ENCODE peak calls at places on chromosomes 2 and 18, in five cellular contexts. F is K562, J is stomach, B is uterus, M is thyroid gland. V is an unnamed sample.
A peak's percentile ranks its signal among the peaks of the same experiment; 100 is the strongest.

GRCh38 chr18:70333757-70334156 is 44.9 kb downstream of the SOCS6 start:
- DNase-seq in B (no peak), J (no peak), M (no peak), F (no peak), V (no peak)

GRCh38 chr2:196592912-196593881 is 46.3 kb upstream of the CCDC150 start:
- DNase-seq in M (peak; percentile 40), F (peak; percentile 13), B (no peak), J (no peak), V (peak; percentile 90)

GRCh38 chr2:120486946-120487345 is 141.0 kb downstream of the INHBB start:
- DNase-seq in M (no peak), J (no peak), F (no peak), B (no peak), V (no peak)

GRCh38 chr2:25294573-25295462 is 46.9 kb downstream of the DNMT3A start:
- DNase-seq in F (no peak), M (peak; percentile 58), J (peak; percentile 80), B (peak; percentile 67), V (peak; percentile 65)

GRCh38 chr2:85096616-85097015 is 36.6 kb upstream of the TCF7L1 start:
- DNase-seq in M (no peak), B (no peak), F (no peak), J (no peak), V (no peak)

GRCh38 chr2:214853906-214854305 is 44.4 kb upstream of the BARD1 start:
- DNase-seq in J (no peak), F (no peak), B (no peak), M (no peak), V (no peak)

GRCh38 chr2:172288603-172289002 is 138.8 kb upstream of the ITGA6 start:
- DNase-seq in J (peak; percentile 43), F (no peak), M (no peak), B (no peak), V (no peak)

GRCh38 chr2:124476291-124476690 is 451.2 kb downstream of the CNTNAP5 start:
- DNase-seq in B (no peak), M (no peak), F (no peak), J (no peak), V (no peak)

GRCh38 chr2:229297284-229297683 is 26.2 kb upstream of the PID1 start:
- DNase-seq in J (no peak), B (no peak), M (no peak), F (no peak), V (no peak)

GRCh38 chr2:41782306-41783158 is 265.3 kb upstream of the PKDCC start:
- DNase-seq in M (peak; percentile 38), J (no peak), B (no peak), F (peak; percentile 39), V (no peak)

GRCh38 chr2:217714268-217714643 is 288.5 kb downstream of the TNS1 start:
- DNase-seq in M (no peak), J (no peak), F (no peak), B (peak; percentile 46), V (no peak)

GRCh38 chr2:158723921-158724802 is 71.0 kb upstream of the DAPL1 start:
- DNase-seq in F (peak; percentile 74), M (no peak), J (peak; percentile 45), B (no peak), V (peak; percentile 83)

GRCh38 chr2:105626391-105626990 is 118.2 kb upstream of the NCK2 start:
- DNase-seq in F (no peak), B (no peak), J (no peak), M (no peak), V (peak; percentile 66)

GRCh38 chr2:181573140-181573736 is 83.7 kb downstream of the CERKL start:
- DNase-seq in J (no peak), B (no peak), F (no peak), M (no peak), V (no peak)

GRCh38 chr18:8124232-8125146 is 484.7 kb upstream of the RAB12 start:
- DNase-seq in B (no peak), F (no peak), M (no peak), J (no peak), V (no peak)

GRCh38 chr2:128358941-128359731 is 40.5 kb upstream of the HS6ST1 start:
- DNase-seq in M (no peak), J (no peak), B (no peak), F (no peak), V (peak; percentile 9)

GRCh38 chr2:142617461-142617860 is 260.0 kb upstream of the KYNU start:
- DNase-seq in J (no peak), F (no peak), M (no peak), B (no peak), V (no peak)

GRCh38 chr2:1546023-1546591 is 132.8 kb downstream of the TPO start:
- DNase-seq in J (no peak), B (peak; percentile 48), M (peak; percentile 43), F (peak; percentile 59), V (no peak)

GRCh38 chr2:25981596-25982272 is 563 bp downstream of the KIF3C start:
- DNase-seq in J (no peak), F (no peak), M (peak; percentile 25), B (peak; percentile 18), V (no peak)

GRCh38 chr2:68726608-68727367 is 7.8 kb upstream of the ARHGAP25 start:
- DNase-seq in F (no peak), J (peak; percentile 41), M (peak; percentile 39), B (no peak), V (no peak)

GRCh38 chr2:219627105-219628100 is at the start of gene SLC4A3:
- DNase-seq in J (peak; percentile 31), M (peak; percentile 19), B (no peak), F (peak; percentile 80), V (no peak)

GRCh38 chr18:6576706-6577375 is 152.7 kb upstream of the ARHGAP28 start:
- DNase-seq in M (no peak), J (no peak), F (no peak), B (no peak), V (no peak)

GRCh38 chr2:9806298-9806610 is 37.0 kb upstream of the TAF1B start:
- DNase-seq in B (no peak), M (no peak), J (peak; percentile 21), F (no peak), V (no peak)

GRCh38 chr18:79574938-79575525 is 104.6 kb upstream of the CTDP1 start:
- DNase-seq in M (no peak), B (peak; percentile 14), F (no peak), J (no peak), V (peak; percentile 84)

GRCh38 chr2:170141865-170142264 is 36.1 kb upstream of the MYO3B start:
- DNase-seq in M (no peak), J (no peak), B (no peak), F (no peak), V (no peak)

GRCh38 chr2:26756337-26756736 is 7.7 kb upstream of the SLC35F6 start:
- DNase-seq in B (no peak), J (no peak), F (no peak), M (no peak), V (no peak)

GRCh38 chr2:71646028-71646427 is 192.7 kb downstream of the DYSF start:
- DNase-seq in B (no peak), F (no peak), J (no peak), M (peak; percentile 65), V (peak; percentile 63)

GRCh38 chr2:39530423-39530866 is 93.4 kb upstream of the MAP4K3 start:
- DNase-seq in J (no peak), F (no peak), M (no peak), B (no peak), V (no peak)

GRCh38 chr18:32958746-32959145 is 185.9 kb upstream of the KLHL14 start:
- DNase-seq in B (no peak), M (no peak), J (no peak), F (no peak), V (no peak)

DNA sequence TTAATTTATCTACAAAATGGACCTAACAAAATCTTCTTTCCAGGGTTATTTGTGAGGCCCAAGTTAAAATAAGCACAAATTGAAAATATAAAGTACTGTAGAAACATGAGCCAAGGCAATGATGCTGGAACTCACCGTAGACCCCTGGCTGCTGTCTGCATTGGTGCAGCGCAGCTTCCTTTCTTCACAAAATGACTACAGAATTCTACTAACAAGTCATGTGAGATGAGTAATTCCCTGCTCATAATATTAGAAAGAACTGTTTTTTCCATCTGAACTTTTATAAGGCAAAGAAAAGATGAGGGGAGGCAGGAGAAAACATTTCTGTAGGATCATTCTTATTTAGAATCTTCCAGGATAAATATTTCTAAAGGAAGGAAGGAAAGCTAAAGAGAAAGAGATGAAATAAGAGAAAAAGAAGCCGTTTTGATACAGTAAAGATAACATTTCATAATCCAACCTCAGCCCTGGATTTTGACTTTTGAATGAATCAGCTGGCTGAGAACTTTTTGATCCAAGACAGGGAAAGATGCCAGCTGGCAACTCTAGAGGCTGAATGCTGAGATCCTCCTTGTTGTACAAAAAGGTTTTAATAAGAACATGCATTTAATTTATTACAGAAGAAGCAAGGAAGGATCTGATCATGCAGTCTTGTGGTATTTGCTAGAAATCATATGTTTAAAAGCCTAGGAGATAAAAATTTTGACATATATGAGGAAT is 183.9 kb upstream of the KLHL14 start:
- DNase-seq in F (no peak), J (no peak), B (no peak), M (peak; percentile 56), V (no peak)
- TF ChIP-seq CTCF in F (no peak), J (no peak), B (no peak), M (no peak), V (no peak)

GRCh38 chr2:132670961-132671781 is 1.2 kb upstream of the LYPD1 start:
- DNase-seq in B (no peak), M (no peak), J (no peak), F (no peak), V (no peak)
- H3K4me3 ChIP-seq in B (peak overlapping the region; percentile 23), M (no peak overlapping the region), J (peak overlapping the region; percentile 60), F (no peak overlapping the region), V (no peak overlapping the region)

GRCh38 chr2:113219889-113220641 is 46.3 kb downstream of the PSD4 start:
- DNase-seq in J (peak; percentile 95), B (no peak), F (peak; percentile 36), M (peak; percentile 72), V (peak; percentile 68)
- TF ChIP-seq POLR2A in J (peak; percentile 78), B (no peak), F (no peak), M (peak; percentile 49), V (no peak)

GRCh38 chr2:200199576-200200263 is 106.8 kb upstream of the SPATS2L start:
- DNase-seq in F (no peak), B (no peak), J (no peak), M (peak; percentile 11), V (no peak)
- TF ChIP-seq CTCF in F (peak; percentile 27), B (no peak), J (no peak), M (no peak), V (no peak)

DNA sequence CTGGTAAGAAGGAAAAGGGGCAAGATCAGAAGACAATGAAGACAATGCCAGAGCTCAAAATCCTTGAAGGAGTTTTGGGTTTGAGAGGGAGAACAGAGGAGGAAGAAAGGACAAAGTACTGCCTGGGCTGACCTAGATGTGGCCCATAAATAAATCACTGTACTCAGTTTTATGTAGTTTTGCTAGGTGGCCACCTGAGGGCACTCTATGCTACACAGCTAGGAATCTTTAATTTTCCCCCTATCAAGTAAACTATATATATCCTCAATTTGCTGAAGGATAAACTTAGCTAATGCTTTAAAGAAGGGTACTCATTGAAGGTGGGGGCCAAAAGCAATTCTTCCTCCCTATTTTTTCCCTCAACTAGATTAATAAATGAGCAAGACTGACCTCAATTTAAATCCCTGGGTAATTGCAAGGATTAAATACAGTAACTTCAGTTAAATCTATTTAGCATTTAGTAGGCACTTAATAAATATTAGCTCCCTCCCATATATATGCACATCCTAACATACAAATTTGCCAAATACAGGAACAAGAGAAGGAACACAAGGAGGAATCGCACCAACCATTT is 540.3 kb downstream of the NRXN1 start:
- DNase-seq in M (peak; percentile 11), J (no peak), F (peak; percentile 14), B (no peak), V (no peak)
- H3K4me3 ChIP-seq in M (no peak overlapping the region), J (no peak overlapping the region), F (no peak overlapping the region), B (no peak overlapping the region), V (no peak overlapping the region)

GRCh38 chr18:75475228-75475627 is 47.7 kb upstream of the SMIM21 start:
- DNase-seq in J (no peak), B (no peak), F (no peak), M (no peak), V (no peak)
- TF ChIP-seq POLR2A in J (no peak), B (no peak), F (no peak), M (no peak), V (no peak)